ENCODE peak calls at places on chromosome 7, in five cellular contexts. One of them, this sample, is unnamed.

GRCh38 chr7:18855796-18856195 is 261.6 kb downstream of the TWIST1 start:
- DNase-seq in adrenal gland: no peak
- DNase-seq in A549: no peak
- DNase-seq in dorsolateral prefrontal cortex: no peak
- DNase-seq in upper lobe of right lung: no peak
- DNase-seq in this sample: peak

GRCh38 chr7:4227105-4228010 is 454.7 kb upstream of the FOXK1 start:
- DNase-seq in adrenal gland: no peak
- DNase-seq in A549: no peak
- DNase-seq in dorsolateral prefrontal cortex: peak
- DNase-seq in upper lobe of right lung: peak
- DNase-seq in this sample: no peak

GRCh38 chr7:1061180-1061579 is 16.8 kb downstream of the GPR146 start:
- DNase-seq in adrenal gland: no peak
- DNase-seq in A549: no peak
- DNase-seq in dorsolateral prefrontal cortex: no peak
- DNase-seq in upper lobe of right lung: no peak
- DNase-seq in this sample: no peak

GRCh38 chr7:69190738-69191137 is 407.5 kb upstream of the AUTS2 start:
- DNase-seq in adrenal gland: no peak
- DNase-seq in A549: no peak
- DNase-seq in dorsolateral prefrontal cortex: no peak
- DNase-seq in upper lobe of right lung: no peak
- DNase-seq in this sample: no peak

GRCh38 chr7:105831824-105832535 is 44.4 kb downstream of the ATXN7L1 start:
- DNase-seq in adrenal gland: no peak
- DNase-seq in A549: no peak
- DNase-seq in dorsolateral prefrontal cortex: no peak
- DNase-seq in upper lobe of right lung: no peak
- DNase-seq in this sample: no peak

GRCh38 chr7:155948423-155948822 is 136.2 kb upstream of the SHH start:
- DNase-seq in adrenal gland: no peak
- DNase-seq in A549: no peak
- DNase-seq in dorsolateral prefrontal cortex: no peak
- DNase-seq in upper lobe of right lung: no peak
- DNase-seq in this sample: no peak

GRCh38 chr7:73577627-73578341 is 595 bp downstream of the TBL2 start:
- DNase-seq in adrenal gland: no peak
- DNase-seq in A549: no peak
- DNase-seq in dorsolateral prefrontal cortex: no peak
- DNase-seq in upper lobe of right lung: no peak
- DNase-seq in this sample: no peak

GRCh38 chr7:27953361-27953760 is 213.4 kb downstream of the TAX1BP1 start:
- DNase-seq in adrenal gland: no peak
- DNase-seq in A549: no peak
- DNase-seq in dorsolateral prefrontal cortex: no peak
- DNase-seq in upper lobe of right lung: no peak
- DNase-seq in this sample: no peak

GRCh38 chr7:56447864-56448693 is 331.9 kb upstream of the NUPR2 start:
- DNase-seq in adrenal gland: no peak
- DNase-seq in A549: no peak
- DNase-seq in dorsolateral prefrontal cortex: peak
- DNase-seq in upper lobe of right lung: no peak
- DNase-seq in this sample: no peak

GRCh38 chr7:130960208-130960988 is 226.4 kb upstream of the KLF14 start:
- DNase-seq in adrenal gland: no peak
- DNase-seq in A549: peak
- DNase-seq in dorsolateral prefrontal cortex: no peak
- DNase-seq in upper lobe of right lung: no peak
- DNase-seq in this sample: peak

GRCh38 chr7:5997210-5997808 is 11.5 kb downstream of the PMS2 start:
- DNase-seq in adrenal gland: peak
- DNase-seq in A549: peak
- DNase-seq in dorsolateral prefrontal cortex: peak
- DNase-seq in upper lobe of right lung: no peak
- DNase-seq in this sample: peak

GRCh38 chr7:137944168-137944567 is 57.7 kb downstream of the CREB3L2 start:
- DNase-seq in adrenal gland: no peak
- DNase-seq in A549: no peak
- DNase-seq in dorsolateral prefrontal cortex: no peak
- DNase-seq in upper lobe of right lung: no peak
- DNase-seq in this sample: peak

GRCh38 chr7:768881-769504 is 41.9 kb upstream of the PRKAR1B start:
- DNase-seq in adrenal gland: no peak
- DNase-seq in A549: no peak
- DNase-seq in dorsolateral prefrontal cortex: peak
- DNase-seq in upper lobe of right lung: no peak
- DNase-seq in this sample: peak

GRCh38 chr7:36249091-36249490 is 96.0 kb downstream of the EEPD1 start:
- DNase-seq in adrenal gland: no peak
- DNase-seq in A549: no peak
- DNase-seq in dorsolateral prefrontal cortex: no peak
- DNase-seq in upper lobe of right lung: no peak
- DNase-seq in this sample: no peak

GRCh38 chr7:128060018-128060417 is 28.8 kb upstream of the LRRC4 start:
- DNase-seq in adrenal gland: no peak
- DNase-seq in A549: no peak
- DNase-seq in dorsolateral prefrontal cortex: no peak
- DNase-seq in upper lobe of right lung: no peak
- DNase-seq in this sample: no peak

GRCh38 chr7:131905574-131905973 is 349.1 kb upstream of the PODXL start:
- DNase-seq in adrenal gland: no peak
- DNase-seq in A549: no peak
- DNase-seq in dorsolateral prefrontal cortex: no peak
- DNase-seq in upper lobe of right lung: no peak
- DNase-seq in this sample: no peak

GRCh38 chr7:55345292-55345691 is 19.8 kb upstream of the LANCL2 start:
- DNase-seq in adrenal gland: no peak
- DNase-seq in A549: no peak
- DNase-seq in dorsolateral prefrontal cortex: no peak
- DNase-seq in upper lobe of right lung: no peak
- DNase-seq in this sample: no peak

GRCh38 chr7:6159097-6159483 is 113.3 kb downstream of the CYTH3 start:
- DNase-seq in adrenal gland: no peak
- DNase-seq in A549: no peak
- DNase-seq in dorsolateral prefrontal cortex: no peak
- DNase-seq in upper lobe of right lung: no peak
- DNase-seq in this sample: no peak

GRCh38 chr7:143372070-143372469 is 9.1 kb upstream of the ZYX start:
- DNase-seq in adrenal gland: peak
- DNase-seq in A549: no peak
- DNase-seq in dorsolateral prefrontal cortex: peak
- DNase-seq in upper lobe of right lung: no peak
- DNase-seq in this sample: no peak

GRCh38 chr7:16936626-16937422 is 55.0 kb upstream of the AGR3 start:
- DNase-seq in adrenal gland: no peak
- DNase-seq in A549: no peak
- DNase-seq in dorsolateral prefrontal cortex: no peak
- DNase-seq in upper lobe of right lung: no peak
- DNase-seq in this sample: no peak

GRCh38 chr7:7858559-7858958 is 110.0 kb upstream of the GLCCI1 start:
- DNase-seq in adrenal gland: no peak
- DNase-seq in A549: no peak
- DNase-seq in dorsolateral prefrontal cortex: no peak
- DNase-seq in upper lobe of right lung: no peak
- DNase-seq in this sample: no peak

GRCh38 chr7:94655562-94655883 is 410 bp downstream of the SGCE start:
- DNase-seq in adrenal gland: peak
- DNase-seq in A549: no peak
- DNase-seq in dorsolateral prefrontal cortex: peak
- DNase-seq in upper lobe of right lung: no peak
- DNase-seq in this sample: no peak

GRCh38 chr7:142925413-142925812 is 8.1 kb downstream of the TRPV5 start:
- DNase-seq in adrenal gland: no peak
- DNase-seq in A549: no peak
- DNase-seq in dorsolateral prefrontal cortex: no peak
- DNase-seq in upper lobe of right lung: no peak
- DNase-seq in this sample: no peak

GRCh38 chr7:22972207-22972606 is 41.7 kb downstream of the HYCC1 start:
- DNase-seq in adrenal gland: no peak
- DNase-seq in A549: no peak
- DNase-seq in dorsolateral prefrontal cortex: no peak
- DNase-seq in upper lobe of right lung: no peak
- DNase-seq in this sample: no peak

GRCh38 chr7:30184804-30185487 is 50.2 kb downstream of the MTURN start:
- DNase-seq in adrenal gland: peak
- DNase-seq in A549: no peak
- DNase-seq in dorsolateral prefrontal cortex: peak
- DNase-seq in upper lobe of right lung: no peak
- DNase-seq in this sample: no peak

GRCh38 chr7:101205901-101206664 is 5.2 kb upstream of the MOGAT3 start:
- DNase-seq in adrenal gland: no peak
- DNase-seq in A549: no peak
- DNase-seq in dorsolateral prefrontal cortex: no peak
- DNase-seq in upper lobe of right lung: no peak
- DNase-seq in this sample: no peak

GRCh38 chr7:18140943-18141342 is 113.3 kb upstream of the PRPS1L1 start:
- DNase-seq in adrenal gland: no peak
- DNase-seq in A549: no peak
- DNase-seq in dorsolateral prefrontal cortex: no peak
- DNase-seq in upper lobe of right lung: no peak
- DNase-seq in this sample: no peak

GRCh38 chr7:32887395-32887794 is 4.2 kb downstream of the KBTBD2 start:
- DNase-seq in adrenal gland: no peak
- DNase-seq in A549: no peak
- DNase-seq in dorsolateral prefrontal cortex: no peak
- DNase-seq in upper lobe of right lung: no peak
- DNase-seq in this sample: no peak

DNA sequence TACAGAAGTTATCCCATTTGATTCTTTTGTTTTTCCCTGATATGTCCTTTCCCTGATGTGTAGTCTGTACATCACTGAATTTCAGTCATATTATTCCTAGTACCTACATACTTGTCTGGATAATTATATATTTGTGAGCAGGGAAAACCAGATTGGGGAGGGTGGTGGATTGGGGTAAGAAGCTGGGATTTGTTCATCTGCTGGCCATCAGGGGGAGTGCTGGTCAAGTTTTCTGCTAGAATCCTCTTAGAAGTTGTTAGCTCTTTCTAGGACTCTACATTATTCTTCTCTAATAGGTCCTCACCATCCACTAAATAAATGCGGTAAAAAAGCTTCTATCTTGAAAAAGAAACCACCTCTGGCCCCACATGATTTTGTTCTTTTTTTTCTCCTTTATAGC is 232.7 kb upstream of the TAC1 start:
- DNase-seq in adrenal gland: peak
- DNase-seq in A549: peak
- DNase-seq in dorsolateral prefrontal cortex: no peak
- DNase-seq in upper lobe of right lung: no peak
- DNase-seq in this sample: peak
- TF ChIP-seq CTCF in adrenal gland: peak
- TF ChIP-seq CTCF in A549: peak
- TF ChIP-seq CTCF in dorsolateral prefrontal cortex: peak
- TF ChIP-seq CTCF in upper lobe of right lung: peak
- TF ChIP-seq CTCF in this sample: peak

GRCh38 chr7:83130623-83131545 is 31.8 kb downstream of the PCLO start:
- DNase-seq in adrenal gland: no peak
- DNase-seq in A549: no peak
- DNase-seq in dorsolateral prefrontal cortex: no peak
- DNase-seq in upper lobe of right lung: no peak
- DNase-seq in this sample: no peak

GRCh38 chr7:83130191-83130590 is 32.5 kb downstream of the PCLO start:
- DNase-seq in adrenal gland: no peak
- DNase-seq in A549: no peak
- DNase-seq in dorsolateral prefrontal cortex: no peak
- DNase-seq in upper lobe of right lung: no peak
- DNase-seq in this sample: no peak
- H3K27ac ChIP-seq in adrenal gland: no peak
- H3K27ac ChIP-seq in A549: no peak
- H3K27ac ChIP-seq in dorsolateral prefrontal cortex: no peak
- H3K27ac ChIP-seq in upper lobe of right lung: no peak
- H3K27ac ChIP-seq in this sample: no peak

GRCh38 chr7:150371131-150371995 is 2.7 kb downstream of the REPIN1 start:
- DNase-seq in adrenal gland: no peak
- DNase-seq in A549: no peak
- DNase-seq in dorsolateral prefrontal cortex: no peak
- DNase-seq in upper lobe of right lung: peak
- DNase-seq in this sample: no peak

GRCh38 chr7:150369740-150370501 is 1.3 kb downstream of the REPIN1 start:
- DNase-seq in adrenal gland: no peak
- DNase-seq in A549: no peak
- DNase-seq in dorsolateral prefrontal cortex: no peak
- DNase-seq in upper lobe of right lung: no peak
- DNase-seq in this sample: no peak

GRCh38 chr7:150368884-150369739 is 490 bp downstream of the REPIN1 start:
- DNase-seq in adrenal gland: peak
- DNase-seq in A549: peak
- DNase-seq in dorsolateral prefrontal cortex: peak
- DNase-seq in upper lobe of right lung: peak
- DNase-seq in this sample: peak

GRCh38 chr7:150371996-150372270 is 3.3 kb downstream of the REPIN1 start:
- DNase-seq in adrenal gland: no peak
- DNase-seq in A549: no peak
- DNase-seq in dorsolateral prefrontal cortex: no peak
- DNase-seq in upper lobe of right lung: no peak
- DNase-seq in this sample: no peak

GRCh38 chr7:150370612-150371071 is 2.0 kb downstream of the REPIN1 start:
- DNase-seq in adrenal gland: no peak
- DNase-seq in A549: no peak
- DNase-seq in dorsolateral prefrontal cortex: no peak
- DNase-seq in upper lobe of right lung: no peak
- DNase-seq in this sample: peak
- H3K4me3 ChIP-seq in adrenal gland: no peak
- H3K4me3 ChIP-seq in A549: peak
- H3K4me3 ChIP-seq in dorsolateral prefrontal cortex: peak
- H3K4me3 ChIP-seq in upper lobe of right lung: no peak
- H3K4me3 ChIP-seq in this sample: peak

GRCh38 chr7:98655611-98656010 is 38.5 kb downstream of the NPTX2 start:
- DNase-seq in adrenal gland: peak
- DNase-seq in A549: no peak
- DNase-seq in dorsolateral prefrontal cortex: peak
- DNase-seq in upper lobe of right lung: peak
- DNase-seq in this sample: no peak

GRCh38 chr7:98653601-98654310 is 36.7 kb downstream of the NPTX2 start:
- DNase-seq in adrenal gland: no peak
- DNase-seq in A549: no peak
- DNase-seq in dorsolateral prefrontal cortex: no peak
- DNase-seq in upper lobe of right lung: no peak
- DNase-seq in this sample: no peak

GRCh38 chr7:98654524-98655272 is 37.6 kb downstream of the NPTX2 start:
- DNase-seq in adrenal gland: no peak
- DNase-seq in A549: no peak
- DNase-seq in dorsolateral prefrontal cortex: no peak
- DNase-seq in upper lobe of right lung: no peak
- DNase-seq in this sample: no peak

GRCh38 chr7:98647326-98647725 is 30.2 kb downstream of the NPTX2 start:
- DNase-seq in adrenal gland: no peak
- DNase-seq in A549: no peak
- DNase-seq in dorsolateral prefrontal cortex: no peak
- DNase-seq in upper lobe of right lung: peak
- DNase-seq in this sample: no peak

DNA sequence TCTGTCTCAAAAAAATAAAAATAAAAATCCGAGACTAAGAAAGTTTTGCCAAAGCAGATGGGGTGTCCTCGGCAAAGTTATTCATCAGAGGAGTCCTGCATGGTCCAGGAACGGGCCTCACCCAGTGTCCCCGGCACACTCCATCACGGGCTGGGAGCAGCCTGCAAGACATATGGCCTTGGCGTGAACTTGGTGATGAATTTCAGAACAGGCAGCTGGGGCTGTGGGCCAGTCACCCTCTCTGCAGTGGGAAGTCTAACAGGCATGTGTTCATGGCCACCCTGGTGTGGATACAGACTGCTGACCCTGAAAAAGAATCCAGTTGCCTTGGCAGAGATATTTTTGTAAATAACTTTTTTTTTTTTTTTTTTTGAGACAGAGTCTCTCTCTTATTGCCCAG is 34.7 kb downstream of the NPTX2 start:
- DNase-seq in adrenal gland: peak
- DNase-seq in A549: no peak
- DNase-seq in dorsolateral prefrontal cortex: no peak
- DNase-seq in upper lobe of right lung: no peak
- DNase-seq in this sample: no peak
- TF ChIP-seq CTCF in adrenal gland: no peak
- TF ChIP-seq CTCF in A549: no peak
- TF ChIP-seq CTCF in dorsolateral prefrontal cortex: no peak
- TF ChIP-seq CTCF in upper lobe of right lung: no peak
- TF ChIP-seq CTCF in this sample: no peak

This sample was measured in brain microvascular endothelial cell.